ENCODE peak calls at places on chromosome 14, in ten cellular contexts. E is stimulated activated CD8-positive, alpha-beta memory T cell treated with anti-CD3 and anti-CD28 coated beads, Interleukin-15, amount 100 ng/mL, for 4 hours; J is stimulated activated CD4-positive, alpha-beta T cell treated with anti-CD3 and anti-CD28 coated beads, Interleukin-4, amount 100 ng/mL, for 4 hours; D is uterus; L is central memory CD8-positive, alpha-beta T cell; C is H4; B is brain microvascular endothelial cell; K is NCI-H1694; W is fibroblast of villous mesenchyme; N is left ventricle myocardium superior. O is an unnamed sample.

GRCh38 chr14:26841361-26841760 is 243.5 kb upstream of the NOVA1 start:
- DNase-seq in W (no peak), L (no peak), K (no peak), E (no peak), C (no peak), D (no peak), J (no peak), N (no peak), B (no peak), O (no peak)

GRCh38 chr14:93033983-93034670 is 81.6 kb downstream of the ITPK1 start:
- DNase-seq in C (no peak), L (peak; percentile 25), K (no peak), B (no peak), D (no peak), N (no peak), E (no peak), W (no peak), J (peak; percentile 12), O (peak; percentile 34)

GRCh38 chr14:100402631-100403030 is 79.5 kb downstream of the SLC25A47 start:
- DNase-seq in W (no peak), B (no peak), N (no peak), E (no peak), C (no peak), J (no peak), K (peak; percentile 73), D (no peak), L (no peak), O (no peak)

GRCh38 chr14:79749051-79749450 is 462.3 kb downstream of the DIO2 start:
- DNase-seq in W (no peak), D (no peak), J (no peak), E (no peak), L (no peak), B (no peak), K (peak; percentile 93), N (no peak), C (no peak), O (no peak)

GRCh38 chr14:100104523-100105300 is 39.5 kb downstream of the EVL start:
- DNase-seq in E (no peak), K (no peak), L (no peak), C (no peak), N (no peak), B (peak; percentile 60), J (no peak), W (peak; percentile 80), D (no peak), O (no peak)

GRCh38 chr14:64636208-64636979 is 67.8 kb upstream of the PLEKHG3 start:
- DNase-seq in K (peak; percentile 60), W (peak; percentile 82), N (peak; percentile 71), L (peak; percentile 50), B (peak; percentile 41), E (peak; percentile 26), D (peak; percentile 82), J (peak; percentile 66), C (peak; percentile 32), O (peak; percentile 68)

GRCh38 chr14:100268591-100269207 is 29.8 kb downstream of the YY1 start:
- DNase-seq in D (no peak), J (no peak), E (no peak), K (no peak), C (no peak), B (peak; percentile 43), L (no peak), N (no peak), W (peak; percentile 8), O (no peak)

GRCh38 chr14:34461334-34462131 is 507 bp downstream of the SPTSSA start:
- DNase-seq in L (no peak), K (peak; percentile 3), J (no peak), D (peak; percentile 43), B (peak; percentile 27), W (peak; percentile 71), C (peak; percentile 37), N (peak; percentile 71), E (no peak), O (peak; percentile 78)

GRCh38 chr14:22973217-22974032 is 8.9 kb downstream of the AJUBA start:
- DNase-seq in L (no peak), C (peak; percentile 48), W (peak; percentile 79), J (peak; percentile 29), N (no peak), B (peak; percentile 57), D (no peak), K (peak; percentile 55), E (no peak), O (peak; percentile 76)

GRCh38 chr14:100898935-100899840 is 4.3 kb downstream of the RTL1 start:
- DNase-seq in E (no peak), L (no peak), C (no peak), B (no peak), W (no peak), K (peak; percentile 39), N (peak; percentile 54), J (no peak), D (no peak), O (no peak)

GRCh38 chr14:84129028-84129427 is 1400.9 kb upstream of the FLRT2 start:
- DNase-seq in E (no peak), K (no peak), C (no peak), B (no peak), L (no peak), W (no peak), J (no peak), N (no peak), D (no peak), O (no peak)

GRCh38 chr14:28761438-28762289 is 4.9 kb upstream of the FOXG1 start:
- DNase-seq in L (no peak), K (no peak), D (no peak), E (no peak), J (no peak), C (peak; percentile 2), W (no peak), B (no peak), N (no peak), O (no peak)

GRCh38 chr14:69999246-69999645 is 120.0 kb downstream of the SMOC1 start:
- DNase-seq in J (no peak), L (no peak), K (no peak), D (no peak), N (no peak), W (peak; percentile 18), B (peak; percentile 93), E (no peak), C (peak; percentile 97), O (no peak)

GRCh38 chr14:101903111-101903561 is 61.2 kb upstream of the DYNC1H1 start:
- DNase-seq in C (no peak), L (no peak), D (no peak), B (no peak), W (no peak), J (no peak), K (no peak), N (peak; percentile 91), E (no peak), O (no peak)

GRCh38 chr14:33676135-33676566 is 274.7 kb downstream of the EGLN3 start:
- DNase-seq in L (no peak), W (peak; percentile 24), C (peak; percentile 87), K (no peak), D (no peak), E (no peak), B (peak; percentile 69), J (no peak), N (peak; percentile 37), O (peak; percentile 62)

GRCh38 chr14:86022031-86022629 is 492.2 kb downstream of the FLRT2 start:
- DNase-seq in J (no peak), D (no peak), B (peak; percentile 69), N (no peak), L (no peak), E (no peak), K (no peak), C (no peak), W (peak; percentile 57), O (no peak)

GRCh38 chr14:56891226-56891625 is 80.9 kb upstream of the OTX2 start:
- DNase-seq in K (no peak), N (no peak), W (no peak), E (no peak), J (no peak), C (no peak), B (no peak), L (no peak), D (no peak), O (no peak)

GRCh38 chr14:75223664-75224154 is 47.3 kb upstream of the TMED10 start:
- DNase-seq in C (peak; percentile 27), J (no peak), N (peak; percentile 35), L (no peak), K (no peak), D (no peak), E (no peak), W (peak; percentile 88), B (no peak), O (no peak)

GRCh38 chr14:69879175-69880047 is at the start of gene SMOC1:
- DNase-seq in D (peak; percentile 26), N (peak; percentile 60), E (no peak), L (no peak), C (no peak), B (peak; percentile 46), K (peak; percentile 91), W (no peak), J (peak; percentile 10), O (no peak)

GRCh38 chr14:78302841-78303240 is 132.7 kb downstream of the NRXN3 start:
- DNase-seq in B (no peak), E (no peak), D (no peak), J (no peak), L (no peak), K (no peak), W (no peak), C (no peak), N (no peak), O (no peak)

GRCh38 chr14:70821916-70822705 is 12.8 kb upstream of the MAP3K9 start:
- DNase-seq in J (peak; percentile 56), K (peak; percentile 60), E (peak; percentile 50), L (no peak), C (no peak), B (peak; percentile 18), N (peak; percentile 70), D (peak; percentile 44), W (peak; percentile 34), O (peak; percentile 45)

GRCh38 chr14:89600950-89601826 is 184.2 kb upstream of the FOXN3 start:
- DNase-seq in K (no peak), L (no peak), D (no peak), C (no peak), J (no peak), W (peak; percentile 59), N (no peak), B (no peak), E (no peak), O (no peak)

GRCh38 chr14:101567252-101567651 is 6.0 kb downstream of the DIO3 start:
- DNase-seq in C (no peak), J (no peak), D (no peak), E (no peak), K (no peak), N (no peak), W (no peak), L (no peak), B (no peak), O (no peak)

GRCh38 chr14:100620437-100621100 is 33.4 kb upstream of the BEGAIN start:
- DNase-seq in N (no peak), E (no peak), K (peak; percentile 38), D (peak; percentile 7), L (no peak), B (no peak), J (no peak), C (no peak), W (no peak), O (peak; percentile 17)

GRCh38 chr14:96978525-96979272 is 181.5 kb downstream of the VRK1 start:
- DNase-seq in L (no peak), J (no peak), E (no peak), K (no peak), C (no peak), W (no peak), B (no peak), D (no peak), N (no peak), O (no peak)